ENCODE peak calls at places on chromosomes 13 and 19, in four cellular contexts. One of them, this sample, is unnamed.

GRCh38 chr19:29084266-29084665 is 128.7 kb downstream of the UQCRFS1 start:
- DNase-seq in hepatocyte: peak
- DNase-seq in mucosa of descending colon: no peak
- DNase-seq in cardiac muscle cell: peak
- DNase-seq in this sample: no peak

GRCh38 chr13:100254002-100254401 is 165.1 kb downstream of the PCCA start:
- DNase-seq in mucosa of descending colon: no peak
- DNase-seq in hepatocyte: no peak
- DNase-seq in cardiac muscle cell: no peak
- DNase-seq in this sample: no peak

GRCh38 chr19:50720921-50721291 is 1.3 kb upstream of the SHANK1 start:
- DNase-seq in mucosa of descending colon: no peak
- DNase-seq in hepatocyte: no peak
- DNase-seq in cardiac muscle cell: no peak
- DNase-seq in this sample: no peak

GRCh38 chr13:101416181-101417042 is at the start of gene NALCN:
- DNase-seq in hepatocyte: peak
- DNase-seq in cardiac muscle cell: peak
- DNase-seq in mucosa of descending colon: no peak
- DNase-seq in this sample: no peak

GRCh38 chr13:97946951-97947588 is 6.4 kb upstream of the IPO5 start:
- DNase-seq in mucosa of descending colon: no peak
- DNase-seq in cardiac muscle cell: no peak
- DNase-seq in hepatocyte: no peak
- DNase-seq in this sample: no peak

GRCh38 chr13:102220681-102221228 is 181.1 kb downstream of the FGF14 start:
- DNase-seq in hepatocyte: peak
- DNase-seq in cardiac muscle cell: peak
- DNase-seq in mucosa of descending colon: no peak
- DNase-seq in this sample: no peak

GRCh38 chr13:78478183-78478582 is 125.2 kb downstream of the POU4F1 start:
- DNase-seq in mucosa of descending colon: no peak
- DNase-seq in cardiac muscle cell: no peak
- DNase-seq in hepatocyte: no peak
- DNase-seq in this sample: no peak

GRCh38 chr19:40806385-40807146 is 7.6 kb downstream of the EGLN2 start:
- DNase-seq in cardiac muscle cell: peak
- DNase-seq in hepatocyte: peak
- DNase-seq in mucosa of descending colon: peak
- DNase-seq in this sample: peak

GRCh38 chr19:20385056-20385455 is 180.5 kb downstream of the ZNF737 start:
- DNase-seq in hepatocyte: peak
- DNase-seq in mucosa of descending colon: no peak
- DNase-seq in cardiac muscle cell: no peak
- DNase-seq in this sample: no peak

GRCh38 chr19:1422943-1423342 is 15.3 kb upstream of the RPS15 start:
- DNase-seq in cardiac muscle cell: no peak
- DNase-seq in hepatocyte: no peak
- DNase-seq in mucosa of descending colon: no peak
- DNase-seq in this sample: no peak

GRCh38 chr13:71828117-71828516 is 38.9 kb downstream of the DACH1 start:
- DNase-seq in mucosa of descending colon: no peak
- DNase-seq in hepatocyte: no peak
- DNase-seq in cardiac muscle cell: peak
- DNase-seq in this sample: no peak

GRCh38 chr13:30410705-30411125 is 11.6 kb upstream of the UBE2L5 start:
- DNase-seq in hepatocyte: no peak
- DNase-seq in cardiac muscle cell: no peak
- DNase-seq in mucosa of descending colon: no peak
- DNase-seq in this sample: no peak

GRCh38 chr13:44710576-44710975 is 134.4 kb upstream of the TSC22D1 start:
- DNase-seq in hepatocyte: no peak
- DNase-seq in cardiac muscle cell: no peak
- DNase-seq in mucosa of descending colon: no peak
- DNase-seq in this sample: no peak

GRCh38 chr19:6061420-6062130 is 48.7 kb downstream of the RFX2 start:
- DNase-seq in cardiac muscle cell: no peak
- DNase-seq in mucosa of descending colon: no peak
- DNase-seq in hepatocyte: no peak
- DNase-seq in this sample: peak

GRCh38 chr19:34480491-34480890 is 1.1 kb upstream of the WTIP start:
- DNase-seq in hepatocyte: no peak
- DNase-seq in mucosa of descending colon: no peak
- DNase-seq in cardiac muscle cell: no peak
- DNase-seq in this sample: no peak

GRCh38 chr13:44104969-44105368 is 225.3 kb downstream of the LACC1 start:
- DNase-seq in mucosa of descending colon: no peak
- DNase-seq in cardiac muscle cell: peak
- DNase-seq in hepatocyte: peak
- DNase-seq in this sample: peak

GRCh38 chr19:4909897-4910593 is 744 bp downstream of the UHRF1 start:
- DNase-seq in mucosa of descending colon: peak
- DNase-seq in hepatocyte: peak
- DNase-seq in cardiac muscle cell: peak
- DNase-seq in this sample: peak

GRCh38 chr19:49106648-49107135 is 7.5 kb upstream of the LIN7B start:
- DNase-seq in hepatocyte: peak
- DNase-seq in mucosa of descending colon: no peak
- DNase-seq in cardiac muscle cell: peak
- DNase-seq in this sample: peak

GRCh38 chr13:113546571-113547247 is 37.8 kb upstream of the TFDP1 start:
- DNase-seq in cardiac muscle cell: no peak
- DNase-seq in hepatocyte: no peak
- DNase-seq in mucosa of descending colon: no peak
- DNase-seq in this sample: no peak

GRCh38 chr19:40862785-40863184 is 12.5 kb upstream of the CYP2A6 start:
- DNase-seq in mucosa of descending colon: no peak
- DNase-seq in cardiac muscle cell: no peak
- DNase-seq in hepatocyte: peak
- DNase-seq in this sample: no peak

GRCh38 chr19:19627716-19628498 is at the start of gene LPAR2:
- DNase-seq in mucosa of descending colon: peak
- DNase-seq in cardiac muscle cell: peak
- DNase-seq in hepatocyte: peak
- DNase-seq in this sample: peak

GRCh38 chr19:17719730-17720486 is 628 bp downstream of the MAP1S start:
- DNase-seq in hepatocyte: peak
- DNase-seq in cardiac muscle cell: no peak
- DNase-seq in mucosa of descending colon: peak
- DNase-seq in this sample: peak

GRCh38 chr19:50489461-50490011 is 12.9 kb upstream of the GARIN5A start:
- DNase-seq in hepatocyte: no peak
- DNase-seq in cardiac muscle cell: no peak
- DNase-seq in mucosa of descending colon: no peak
- DNase-seq in this sample: no peak

GRCh38 chr19:31825134-31826094 is 476.2 kb upstream of the TSHZ3 start:
- DNase-seq in cardiac muscle cell: no peak
- DNase-seq in mucosa of descending colon: no peak
- DNase-seq in hepatocyte: no peak
- DNase-seq in this sample: no peak

GRCh38 chr19:13995017-13995728 is 10.9 kb downstream of the RFX1 start:
- DNase-seq in mucosa of descending colon: no peak
- DNase-seq in cardiac muscle cell: no peak
- DNase-seq in hepatocyte: no peak
- DNase-seq in this sample: no peak

GRCh38 chr19:5718032-5718578 is 1.8 kb downstream of the LONP1 start:
- DNase-seq in hepatocyte: no peak
- DNase-seq in mucosa of descending colon: no peak
- DNase-seq in cardiac muscle cell: no peak
- DNase-seq in this sample: no peak

GRCh38 chr13:34886476-34886875 is 55.6 kb upstream of the NBEA start:
- DNase-seq in mucosa of descending colon: no peak
- DNase-seq in hepatocyte: no peak
- DNase-seq in cardiac muscle cell: no peak
- DNase-seq in this sample: no peak

GRCh38 chr19:4062576-4063368 is 3.9 kb downstream of the ZBTB7A start:
- DNase-seq in mucosa of descending colon: peak
- DNase-seq in hepatocyte: no peak
- DNase-seq in cardiac muscle cell: no peak
- DNase-seq in this sample: peak

GRCh38 chr19:51196181-51196580 is 28.7 kb upstream of the CD33 start:
- DNase-seq in mucosa of descending colon: no peak
- DNase-seq in hepatocyte: no peak
- DNase-seq in cardiac muscle cell: no peak
- DNase-seq in this sample: no peak

GRCh38 chr13:50374517-50374916 is 359.3 kb downstream of the KCNRG start:
- DNase-seq in mucosa of descending colon: no peak
- DNase-seq in cardiac muscle cell: no peak
- DNase-seq in hepatocyte: no peak
- DNase-seq in this sample: no peak

GRCh38 chr13:50375792-50376191 is 360.5 kb downstream of the KCNRG start:
- DNase-seq in mucosa of descending colon: no peak
- DNase-seq in hepatocyte: no peak
- DNase-seq in cardiac muscle cell: no peak
- DNase-seq in this sample: no peak

GRCh38 chr13:50377726-50378270 is 362.6 kb downstream of the KCNRG start:
- DNase-seq in cardiac muscle cell: no peak
- DNase-seq in mucosa of descending colon: no peak
- DNase-seq in hepatocyte: no peak
- DNase-seq in this sample: no peak

GRCh38 chr13:50378513-50378970 is 363.3 kb downstream of the KCNRG start:
- DNase-seq in hepatocyte: no peak
- DNase-seq in cardiac muscle cell: no peak
- DNase-seq in mucosa of descending colon: no peak
- DNase-seq in this sample: no peak

DNA sequence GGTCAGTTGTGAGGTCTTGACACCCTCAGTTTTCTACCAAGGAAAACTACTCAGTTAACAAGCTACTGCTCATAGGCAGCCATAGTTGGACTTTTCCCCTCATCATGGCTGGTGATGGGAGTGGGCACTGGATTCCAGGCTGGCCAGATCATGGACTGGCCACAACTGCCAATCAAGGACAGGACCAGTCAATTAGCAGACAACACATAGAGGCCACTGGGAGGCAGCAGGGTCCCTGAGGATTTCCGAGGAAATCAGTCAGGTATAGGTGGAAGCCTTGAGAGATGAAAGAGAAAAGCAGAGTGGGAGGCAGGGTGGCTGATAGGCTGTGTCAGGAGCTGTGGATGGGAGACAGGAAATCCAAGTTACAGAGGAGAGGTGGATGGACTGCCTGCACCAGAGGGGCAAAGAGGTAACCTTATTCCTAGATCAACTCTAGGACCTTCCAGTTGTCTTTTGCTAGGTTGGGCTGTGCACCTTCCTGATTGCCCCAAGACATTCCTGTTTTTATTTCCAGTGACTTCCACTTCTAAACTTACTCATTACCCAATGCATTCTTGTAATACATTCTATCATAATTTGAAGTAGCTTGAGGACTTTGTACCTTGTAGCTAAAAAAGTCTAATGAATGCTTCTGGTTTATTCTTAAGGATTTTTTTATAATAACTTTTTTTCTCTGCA is 361.8 kb downstream of the KCNRG start:
- DNase-seq in hepatocyte: no peak
- DNase-seq in mucosa of descending colon: no peak
- DNase-seq in cardiac muscle cell: no peak
- DNase-seq in this sample: no peak
- TF ChIP-seq CTCF in hepatocyte: no peak
- TF ChIP-seq CTCF in mucosa of descending colon: no peak
- TF ChIP-seq CTCF in cardiac muscle cell: no peak
- TF ChIP-seq CTCF in this sample: no peak

GRCh38 chr13:51156666-51157065 is 45.6 kb upstream of the C13orf42 start:
- DNase-seq in cardiac muscle cell: no peak
- DNase-seq in hepatocyte: no peak
- DNase-seq in mucosa of descending colon: no peak
- DNase-seq in this sample: no peak

GRCh38 chr13:51153527-51153926 is 42.5 kb upstream of the C13orf42 start:
- DNase-seq in cardiac muscle cell: no peak
- DNase-seq in hepatocyte: no peak
- DNase-seq in mucosa of descending colon: no peak
- DNase-seq in this sample: no peak

GRCh38 chr13:51158365-51158764 is 47.3 kb upstream of the C13orf42 start:
- DNase-seq in mucosa of descending colon: no peak
- DNase-seq in cardiac muscle cell: no peak
- DNase-seq in hepatocyte: no peak
- DNase-seq in this sample: no peak

GRCh38 chr13:51154029-51154555 is 43.0 kb upstream of the C13orf42 start:
- DNase-seq in cardiac muscle cell: no peak
- DNase-seq in hepatocyte: no peak
- DNase-seq in mucosa of descending colon: no peak
- DNase-seq in this sample: no peak

DNA sequence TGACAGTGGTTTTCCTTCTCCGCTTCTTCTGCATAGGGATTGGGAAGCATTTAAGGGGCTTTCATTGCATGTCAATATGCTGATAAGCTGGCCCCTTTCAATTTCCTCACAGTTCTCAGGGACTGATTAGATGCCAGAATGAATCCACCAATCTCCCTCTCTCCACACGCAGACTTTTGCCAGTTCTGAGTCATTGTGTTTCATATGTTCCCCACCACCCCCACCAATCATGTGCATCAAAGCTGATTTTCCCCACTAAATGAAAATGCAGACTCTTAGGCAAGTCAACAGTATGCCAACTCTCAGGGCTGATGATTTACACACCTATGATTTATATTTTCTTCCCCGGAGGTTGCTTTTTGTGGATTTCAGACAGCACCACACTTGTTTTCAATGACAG is 47.8 kb upstream of the C13orf42 start:
- DNase-seq in mucosa of descending colon: no peak
- DNase-seq in cardiac muscle cell: no peak
- DNase-seq in hepatocyte: no peak
- DNase-seq in this sample: no peak
- TF ChIP-seq CTCF in mucosa of descending colon: no peak
- TF ChIP-seq CTCF in cardiac muscle cell: no peak
- TF ChIP-seq CTCF in hepatocyte: no peak
- TF ChIP-seq CTCF in this sample: no peak

DNA sequence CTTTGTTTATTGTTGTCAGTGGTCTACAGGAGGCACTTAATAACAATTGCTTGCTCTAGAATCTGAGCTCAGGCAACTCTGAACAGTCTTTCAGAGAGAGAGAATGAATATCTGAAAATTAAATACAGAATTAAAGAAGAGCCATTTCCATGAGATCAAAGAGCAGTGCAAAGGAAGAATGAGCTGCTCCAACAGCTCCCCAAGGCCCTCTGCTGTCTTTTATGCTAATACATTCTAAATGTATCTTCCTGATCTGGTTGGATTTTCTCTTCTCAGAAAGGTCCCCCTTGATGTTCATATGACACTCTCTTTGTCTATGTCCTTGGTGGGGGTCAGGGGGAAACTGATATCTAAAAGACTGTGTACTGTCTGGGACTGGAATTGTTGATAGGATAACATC is 1029.6 kb downstream of the PCDH9 start:
- DNase-seq in hepatocyte: no peak
- DNase-seq in mucosa of descending colon: no peak
- DNase-seq in cardiac muscle cell: no peak
- DNase-seq in this sample: no peak
- TF ChIP-seq CTCF in hepatocyte: peak
- TF ChIP-seq CTCF in mucosa of descending colon: no peak
- TF ChIP-seq CTCF in cardiac muscle cell: no peak
- TF ChIP-seq CTCF in this sample: no peak

DNA sequence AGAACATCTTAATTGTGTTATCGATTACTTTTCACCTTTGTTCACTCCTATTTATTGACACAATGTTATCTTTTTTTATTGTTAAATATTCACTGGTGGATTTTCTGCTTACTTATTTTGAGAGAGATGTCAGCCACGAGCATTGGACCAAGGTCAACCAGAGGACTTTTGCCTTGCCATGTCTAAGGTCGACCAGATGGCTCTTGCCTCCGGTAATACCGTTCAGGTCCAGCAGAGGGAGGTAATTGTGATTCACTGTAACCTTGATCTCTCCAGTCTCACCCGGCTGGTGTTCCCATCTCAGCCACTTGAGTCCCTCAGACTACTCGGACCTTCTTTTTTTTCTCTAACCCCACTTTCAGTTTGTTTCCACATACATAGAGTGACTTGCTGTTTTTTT is 1438.1 kb downstream of the UQCRFS1 start:
- DNase-seq in mucosa of descending colon: no peak
- DNase-seq in cardiac muscle cell: no peak
- DNase-seq in hepatocyte: no peak
- DNase-seq in this sample: no peak
- TF ChIP-seq CTCF in mucosa of descending colon: no peak
- TF ChIP-seq CTCF in cardiac muscle cell: peak
- TF ChIP-seq CTCF in hepatocyte: no peak
- TF ChIP-seq CTCF in this sample: no peak

This sample was measured in colonic mucosa.